ENCODE peak calls at places on chromosomes 13 and 19, in four cellular contexts. Q is astrocyte of the hippocampus; B is stimulated activated CD8-positive, alpha-beta memory T cell treated with anti-CD3 and anti-CD28 coated beads, Interleukin-4, amount 100 ng/mL, for 48 hours; T is hepatic stellate cell. R is an unnamed sample.

GRCh38 chr13:79141082-79141481 is 265.0 kb downstream of the RBM26 start:
- DNase-seq in Q (no peak), B (no peak), T (no peak), R (no peak)

GRCh38 chr19:11345122-11345752 is 831 bp downstream of the TMEM205 start:
- DNase-seq in T (no peak), Q (no peak), B (no peak), R (peak)

GRCh38 chr13:51759240-51759639 is 44.7 kb downstream of the DHRS12 start:
- DNase-seq in Q (no peak), B (no peak), T (peak), R (no peak)

GRCh38 chr19:43470288-43470687 is 4.9 kb upstream of the LYPD3 start:
- DNase-seq in Q (peak), B (peak), T (no peak), R (no peak)

GRCh38 chr19:45258862-45259261 is 7.8 kb downstream of the MARK4 start:
- DNase-seq in Q (no peak), T (no peak), B (no peak), R (no peak)

GRCh38 chr19:6828698-6829633 is 56.5 kb downstream of the VAV1 start:
- DNase-seq in T (no peak), B (peak), Q (no peak), R (peak)

GRCh38 chr13:106609116-106609515 is 41.2 kb upstream of the ARGLU1 start:
- DNase-seq in T (no peak), B (no peak), Q (no peak), R (no peak)

GRCh38 chr19:13622727-13623126 is 116.4 kb upstream of the CACNA1A start:
- DNase-seq in T (no peak), Q (no peak), B (no peak), R (no peak)

GRCh38 chr19:12639901-12640613 is 26.5 kb downstream of the MAN2B1 start:
- DNase-seq in T (peak), B (peak), Q (peak), R (peak)

R was measured in renal cortical epithelial cell.